ENCODE peak calls at places on chromosomes 12 and 14, in ten cellular contexts. Q, J, U, F, N, Y, T, R, A and G are unnamed samples.
A peak's percentile ranks its signal among the peaks of the same experiment; 100 is the strongest.

GRCh38 chr14:70114621-70115156 is 74.1 kb downstream of the SLC8A3 start:
- DNase-seq in Q (no peak), J (no peak), U (no peak), F (no peak), N (no peak), Y (no peak), T (no peak), R (no peak), A (no peak), G (no peak)

GRCh38 chr12:69481133-69481532 is 10.9 kb downstream of the FRS2 start:
- DNase-seq in Q (no peak), J (no peak), U (no peak), F (no peak), N (no peak), Y (no peak), T (no peak), R (no peak), A (no peak), G (no peak)

GRCh38 chr12:54431911-54432814 is 13.1 kb upstream of the ITGA5 start:
- DNase-seq in Q (peak; percentile 81), J (no peak), U (peak; percentile 97), F (no peak), N (peak; percentile 94), Y (peak; percentile 72), T (peak; percentile 83), R (no peak), A (no peak), G (peak; percentile 55)

GRCh38 chr12:122834921-122835692 is at the start of gene HIP1R:
- DNase-seq in Q (peak; percentile 64), J (no peak), U (no peak), F (peak; percentile 50), N (peak; percentile 69), Y (no peak), T (peak; percentile 36), R (peak; percentile 85), A (peak; percentile 37), G (peak; percentile 74)

GRCh38 chr12:32030151-32030550 is 70.9 kb downstream of the RESF1 start:
- DNase-seq in Q (no peak), J (no peak), U (no peak), F (no peak), N (no peak), Y (no peak), T (no peak), R (no peak), A (no peak), G (no peak)

GRCh38 chr14:95698287-95698686 is 12.1 kb downstream of the TCL1B start:
- DNase-seq in Q (no peak), J (peak; percentile 10), U (no peak), F (no peak), N (no peak), Y (no peak), T (no peak), R (no peak), A (no peak), G (no peak)

GRCh38 chr14:80216818-80217217 is 5.5 kb upstream of the DIO2 start:
- DNase-seq in Q (peak; percentile 23), J (no peak), U (no peak), F (no peak), N (no peak), Y (no peak), T (peak; percentile 35), R (no peak), A (no peak), G (no peak)

GRCh38 chr12:24921251-24922038 is 27.5 kb downstream of the BCAT1 start:
- DNase-seq in Q (peak; percentile 12), J (no peak), U (peak; percentile 48), F (no peak), N (no peak), Y (no peak), T (no peak), R (no peak), A (no peak), G (no peak)

GRCh38 chr12:70535896-70536374 is 101.3 kb downstream of the PTPRB start:
- DNase-seq in Q (no peak), J (peak; percentile 86), U (no peak), F (no peak), N (peak; percentile 69), Y (no peak), T (no peak), R (no peak), A (no peak), G (no peak)

GRCh38 chr12:14854586-14855163 is 11.3 kb upstream of the ART4 start:
- DNase-seq in Q (no peak), J (no peak), U (peak; percentile 74), F (no peak), N (no peak), Y (peak; percentile 19), T (no peak), R (no peak), A (no peak), G (no peak)

GRCh38 chr14:23076785-23077408 is 18.0 kb downstream of the ACIN1 start:
- DNase-seq in Q (peak; percentile 43), J (no peak), U (peak; percentile 58), F (no peak), N (no peak), Y (no peak), T (peak; percentile 59), R (no peak), A (no peak), G (no peak)

GRCh38 chr12:115998119-115998633 is 279.3 kb downstream of the MED13L start:
- DNase-seq in Q (peak; percentile 65), J (peak; percentile 61), U (peak; percentile 79), F (no peak), N (no peak), Y (peak; percentile 20), T (peak; percentile 60), R (no peak), A (no peak), G (no peak)

GRCh38 chr12:71950819-71951218 is 12.2 kb downstream of the TPH2 start:
- DNase-seq in Q (no peak), J (no peak), U (no peak), F (no peak), N (no peak), Y (no peak), T (no peak), R (no peak), A (no peak), G (no peak)

GRCh38 chr12:49018282-49019119 is at the start of gene PRKAG1:
- DNase-seq in Q (peak; percentile 97), J (peak; percentile 99), U (peak; percentile 95), F (peak; percentile 93), N (peak; percentile 98), Y (peak; percentile 94), T (peak; percentile 98), R (peak; percentile 97), A (peak; percentile 97), G (peak; percentile 96)

GRCh38 chr14:100692859-100693558 is 33.7 kb upstream of the DLK1 start:
- DNase-seq in Q (peak; percentile 92), J (peak; percentile 56), U (peak; percentile 92), F (no peak), N (no peak), Y (no peak), T (peak; percentile 85), R (no peak), A (no peak), G (no peak)

GRCh38 chr12:11853126-11853525 is 203.7 kb downstream of the ETV6 start:
- DNase-seq in Q (no peak), J (no peak), U (no peak), F (no peak), N (no peak), Y (no peak), T (no peak), R (no peak), A (no peak), G (peak; percentile 56)

GRCh38 chr14:66443158-66443695 is 42.9 kb upstream of the CCDC196 start:
- DNase-seq in Q (peak; percentile 75), J (no peak), U (peak; percentile 29), F (no peak), N (no peak), Y (peak; percentile 10), T (no peak), R (no peak), A (no peak), G (no peak)

GRCh38 chr14:70981005-70981952 is 74.0 kb downstream of the PCNX1 start:
- DNase-seq in Q (no peak), J (no peak), U (no peak), F (no peak), N (no peak), Y (no peak), T (no peak), R (no peak), A (no peak), G (no peak)

GRCh38 chr14:105859717-105860614 is 333.6 kb downstream of the TMEM121 start:
- DNase-seq in Q (no peak), J (no peak), U (no peak), F (no peak), N (peak; percentile 40), Y (no peak), T (no peak), R (peak; percentile 65), A (peak; percentile 39), G (no peak)

GRCh38 chr12:124093297-124093696 is 120.3 kb downstream of the ZNF664 start:
- DNase-seq in Q (no peak), J (no peak), U (no peak), F (no peak), N (no peak), Y (no peak), T (no peak), R (no peak), A (no peak), G (no peak)

GRCh38 chr12:88895634-88896033 is 315.4 kb upstream of the KITLG start:
- DNase-seq in Q (no peak), J (no peak), U (no peak), F (no peak), N (no peak), Y (no peak), T (no peak), R (no peak), A (no peak), G (no peak)

GRCh38 chr12:93167841-93168492 is 209.8 kb upstream of the NUDT4 start:
- DNase-seq in Q (peak; percentile 25), J (peak; percentile 47), U (no peak), F (no peak), N (no peak), Y (no peak), T (no peak), R (no peak), A (peak; percentile 6), G (peak; percentile 54)

GRCh38 chr12:67661311-67662011 is 12.9 kb downstream of the DYRK2 start:
- DNase-seq in Q (no peak), J (peak; percentile 54), U (peak; percentile 87), F (no peak), N (no peak), Y (no peak), T (peak; percentile 63), R (no peak), A (no peak), G (no peak)

GRCh38 chr12:75455839-75456238 is 24.7 kb upstream of the GLIPR1 start:
- DNase-seq in Q (no peak), J (no peak), U (no peak), F (no peak), N (no peak), Y (no peak), T (no peak), R (no peak), A (no peak), G (no peak)

GRCh38 chr14:99744873-99745224 is 48.4 kb upstream of the EML1 start:
- DNase-seq in Q (no peak), J (no peak), U (no peak), F (no peak), N (no peak), Y (no peak), T (no peak), R (no peak), A (no peak), G (no peak)

GRCh38 chr14:93031505-93032300 is 84.0 kb downstream of the ITPK1 start:
- DNase-seq in Q (no peak), J (peak; percentile 78), U (no peak), F (no peak), N (no peak), Y (no peak), T (no peak), R (no peak), A (no peak), G (no peak)

GRCh38 chr14:105157872-105158271 is 10.7 kb downstream of the JAG2 start:
- DNase-seq in Q (no peak), J (no peak), U (no peak), F (no peak), N (no peak), Y (no peak), T (no peak), R (no peak), A (no peak), G (no peak)

GRCh38 chr12:44930972-44931600 is 55.0 kb upstream of the NELL2 start:
- DNase-seq in Q (peak; percentile 69), J (peak; percentile 68), U (peak; percentile 68), F (no peak), N (no peak), Y (peak; percentile 20), T (peak; percentile 64), R (no peak), A (no peak), G (no peak)